ENCODE peak calls at places on chromosomes 4 and X, in eight cellular contexts. S, Z, R, V, O, J, N and E are unnamed samples.
A peak's percentile ranks its signal among the peaks of the same experiment; 100 is the strongest.

GRCh38 chr4:73612032-73612431 is 8.2 kb downstream of the RASSF6 start:
- DNase-seq in J (no peak), S (no peak), R (no peak), N (no peak), V (no peak), O (no peak), Z (no peak), E (no peak)

GRCh38 chr4:122666527-122667245 is 45.8 kb upstream of the IL21 start:
- DNase-seq in N (no peak), O (no peak), V (no peak), Z (peak; percentile 96), S (peak; percentile 81), J (peak; percentile 6), R (no peak), E (peak; percentile 17)

GRCh38 chrX:47796433-47796906 is 40.2 kb upstream of the ZNF81 start:
- DNase-seq in O (peak; percentile 18), V (no peak), J (no peak), R (no peak), Z (peak; percentile 56), N (no peak), S (peak; percentile 10), E (no peak)

GRCh38 chr4:114654607-114655006 is 56.0 kb downstream of the UGT8 start:
- DNase-seq in J (no peak), Z (no peak), V (no peak), S (no peak), N (no peak), R (no peak), O (no peak), E (peak; percentile 45)

GRCh38 chr4:152265149-152265621 is 270.7 kb downstream of the FBXW7 start:
- DNase-seq in S (no peak), N (no peak), V (no peak), O (peak; percentile 19), J (no peak), Z (peak; percentile 85), R (no peak), E (no peak)

GRCh38 chr4:7430368-7430964 is 4.3 kb downstream of the PSAPL1 start:
- DNase-seq in S (no peak), R (no peak), N (peak; percentile 83), J (peak; percentile 51), O (no peak), V (no peak), Z (no peak), E (peak; percentile 31)

GRCh38 chrX:103734125-103734760 is 23.5 kb downstream of the TMEM31 start:
- DNase-seq in N (no peak), O (no peak), R (no peak), J (no peak), V (no peak), S (no peak), Z (peak; percentile 8), E (no peak)

GRCh38 chrX:13694359-13694758 is 5.4 kb downstream of the RAB9A start:
- DNase-seq in O (no peak), N (no peak), J (no peak), V (no peak), R (no peak), S (no peak), Z (peak; percentile 30), E (no peak)

GRCh38 chr4:185813133-185813532 is 1.1 kb upstream of the SORBS2 start:
- DNase-seq in R (no peak), J (no peak), O (no peak), Z (no peak), S (no peak), V (no peak), N (no peak), E (no peak)

GRCh38 chrX:25083661-25084060 is 67.9 kb upstream of the ARX start:
- DNase-seq in R (no peak), S (no peak), O (no peak), N (no peak), V (no peak), Z (no peak), J (no peak), E (no peak)

GRCh38 chr4:3461515-3462291 is 1.4 kb upstream of the DOK7 start:
- DNase-seq in O (no peak), J (peak; percentile 79), R (peak; percentile 81), V (no peak), S (no peak), N (peak; percentile 69), Z (peak; percentile 31), E (no peak)

GRCh38 chr4:61734409-61734808 is 534.3 kb downstream of the ADGRL3 start:
- DNase-seq in S (no peak), Z (no peak), V (no peak), J (no peak), R (no peak), O (no peak), N (no peak), E (no peak)

GRCh38 chrX:120857240-120857639 is 18.4 kb downstream of the CT47B1 start:
- DNase-seq in Z (no peak), N (peak; percentile 23), S (no peak), R (no peak), V (no peak), O (no peak), J (peak; percentile 11), E (peak; percentile 28)

GRCh38 chr4:98838977-98839618 is 89.8 kb downstream of the EIF4E start:
- DNase-seq in S (no peak), V (no peak), R (peak; percentile 55), N (no peak), O (peak; percentile 50), Z (peak; percentile 62), J (peak; percentile 2), E (peak; percentile 60)

GRCh38 chrX:107599371-107599970 is 28.8 kb upstream of the PRPS1 start:
- DNase-seq in R (no peak), S (no peak), J (no peak), Z (no peak), V (no peak), O (no peak), N (peak; percentile 83), E (no peak)

GRCh38 chr4:110816367-110816766 is 193.5 kb upstream of the PITX2 start:
- DNase-seq in V (no peak), N (no peak), J (no peak), Z (no peak), R (no peak), O (no peak), S (no peak), E (no peak)

GRCh38 chr4:175054980-175055379 is 136.8 kb downstream of the ADAM29 start:
- DNase-seq in S (no peak), O (no peak), Z (no peak), N (peak; percentile 37), J (no peak), R (no peak), V (no peak), E (peak; percentile 6)

GRCh38 chrX:45712067-45712466 is 511.4 kb upstream of the DIPK2B start:
- DNase-seq in J (no peak), V (no peak), N (no peak), R (no peak), O (no peak), S (peak; percentile 60), Z (peak; percentile 77), E (no peak)

GRCh38 chr4:7703669-7704068 is 236.0 kb downstream of the AFAP1 start:
- DNase-seq in S (no peak), R (no peak), Z (no peak), V (no peak), O (no peak), N (no peak), J (no peak), E (no peak)

GRCh38 chr4:15327311-15328298 is 100.2 kb upstream of the C1QTNF7 start:
- DNase-seq in S (peak; percentile 92), V (no peak), N (no peak), J (no peak), O (no peak), R (no peak), Z (peak; percentile 74), E (no peak)

GRCh38 chr4:155809835-155810234 is 51.0 kb downstream of the GUCY1B1 start:
- DNase-seq in R (no peak), N (peak; percentile 6), Z (peak; percentile 84), V (peak; percentile 34), O (peak; percentile 4), J (peak; percentile 7), S (peak; percentile 58), E (peak; percentile 88)

GRCh38 chr4:38860788-38861424 is 4.3 kb upstream of the TLR6 start:
- DNase-seq in N (peak; percentile 76), J (peak; percentile 45), O (peak; percentile 76), V (peak; percentile 77), S (no peak), Z (no peak), R (peak; percentile 66), E (peak; percentile 72)

GRCh38 chr4:22071749-22072148 is 123.2 kb upstream of the KCNIP4 start:
- DNase-seq in R (no peak), Z (peak; percentile 29), S (no peak), J (no peak), V (no peak), N (no peak), O (no peak), E (no peak)

GRCh38 chr4:7911044-7911578 is 28.6 kb downstream of the AFAP1 start:
- DNase-seq in V (no peak), R (peak; percentile 68), N (peak; percentile 74), J (no peak), Z (peak; percentile 93), O (no peak), S (peak; percentile 81), E (no peak)

GRCh38 chrX:8289523-8289922 is 118.5 kb upstream of the VCX2 start:
- DNase-seq in O (no peak), J (no peak), N (no peak), V (no peak), R (no peak), Z (peak; percentile 33), S (no peak), E (no peak)

GRCh38 chr4:176238819-176239218 is 30.2 kb downstream of the ASB5 start:
- DNase-seq in R (no peak), J (no peak), N (no peak), Z (peak; percentile 61), V (no peak), O (no peak), S (no peak), E (no peak)

GRCh38 chr4:6319530-6320150 is 50.0 kb downstream of the WFS1 start:
- DNase-seq in O (no peak), N (no peak), R (no peak), Z (no peak), V (no peak), J (no peak), S (no peak), E (no peak)

GRCh38 chr4:118270492-118270891 is 82.3 kb downstream of the PRSS12 start:
- DNase-seq in Z (peak; percentile 39), O (peak; percentile 18), R (no peak), N (peak; percentile 20), J (no peak), V (no peak), S (no peak), E (peak; percentile 72)